ENCODE peak calls at places on chromosomes 4 and X, in six cellular contexts. S is keratinocyte, F is neural crest cell, L is H1, D is fibroblast of the aortic adventitia, P is IMR-90. M is an unnamed sample.

GRCh38 chr4:87041142-87041541 is 106.3 kb downstream of the AFF1 start:
- DNase-seq in D (peak), P (peak), L (no peak), F (no peak), S (no peak), M (no peak)

GRCh38 chrX:101478366-101478765 is 6.9 kb upstream of the ARMCX4 start:
- DNase-seq in P (no peak), F (no peak), D (no peak), L (no peak), S (no peak), M (no peak)

GRCh38 chr4:4259484-4260100 is 11.6 kb upstream of the TMEM128 start:
- DNase-seq in S (no peak), D (no peak), P (no peak), L (no peak), F (no peak), M (no peak)

GRCh38 chr4:11483076-11483475 is 54.4 kb upstream of the HS3ST1 start:
- DNase-seq in D (peak), L (no peak), P (no peak), F (no peak), S (no peak), M (no peak)

GRCh38 chr4:2977116-2978097 is 14.0 kb downstream of the GRK4 start:
- DNase-seq in S (no peak), F (no peak), L (no peak), P (peak), D (peak), M (no peak)

GRCh38 chr4:107718351-107718965 is 1.6 kb downstream of the PAPSS1 start:
- DNase-seq in D (no peak), F (no peak), L (no peak), P (no peak), S (no peak), M (no peak)

GRCh38 chrX:18348047-18348446 is 6.4 kb downstream of the SCML2 start:
- DNase-seq in D (no peak), P (no peak), F (no peak), S (no peak), L (no peak), M (no peak)

GRCh38 chr4:158817562-158818370 is 48.9 kb downstream of the FNIP2 start:
- DNase-seq in F (no peak), P (no peak), S (no peak), L (no peak), D (no peak), M (no peak)

GRCh38 chr4:156336516-156336915 is 382.9 kb upstream of the CTSO start:
- DNase-seq in P (no peak), S (no peak), L (no peak), F (no peak), D (no peak), M (no peak)

GRCh38 chr4:113955411-113955810 is 24.0 kb downstream of the ARSJ start:
- DNase-seq in L (no peak), S (no peak), F (no peak), P (no peak), D (no peak), M (no peak)

GRCh38 chr4:162410854-162411253 is 247.1 kb upstream of the FSTL5 start:
- DNase-seq in S (no peak), P (no peak), D (no peak), F (no peak), L (no peak), M (no peak)

GRCh38 chrX:25079020-25079419 is 63.3 kb upstream of the ARX start:
- DNase-seq in D (no peak), S (no peak), L (no peak), P (no peak), F (no peak), M (no peak)
- TF ChIP-seq CTCF in D (no peak), S (no peak), L (no peak), P (no peak), F (no peak), M (no peak)

GRCh38 chr4:186666252-186666651 is 57.4 kb downstream of the FAT1 start:
- DNase-seq in F (no peak), P (peak), S (no peak), D (no peak), L (no peak), M (no peak)

GRCh38 chr4:186666750-186667149 is 56.9 kb downstream of the FAT1 start:
- DNase-seq in S (no peak), D (no peak), P (no peak), F (no peak), L (no peak), M (no peak)

GRCh38 chr4:186669735-186670134 is 53.9 kb downstream of the FAT1 start:
- DNase-seq in F (no peak), S (no peak), P (no peak), D (no peak), L (no peak), M (no peak)

DNA sequence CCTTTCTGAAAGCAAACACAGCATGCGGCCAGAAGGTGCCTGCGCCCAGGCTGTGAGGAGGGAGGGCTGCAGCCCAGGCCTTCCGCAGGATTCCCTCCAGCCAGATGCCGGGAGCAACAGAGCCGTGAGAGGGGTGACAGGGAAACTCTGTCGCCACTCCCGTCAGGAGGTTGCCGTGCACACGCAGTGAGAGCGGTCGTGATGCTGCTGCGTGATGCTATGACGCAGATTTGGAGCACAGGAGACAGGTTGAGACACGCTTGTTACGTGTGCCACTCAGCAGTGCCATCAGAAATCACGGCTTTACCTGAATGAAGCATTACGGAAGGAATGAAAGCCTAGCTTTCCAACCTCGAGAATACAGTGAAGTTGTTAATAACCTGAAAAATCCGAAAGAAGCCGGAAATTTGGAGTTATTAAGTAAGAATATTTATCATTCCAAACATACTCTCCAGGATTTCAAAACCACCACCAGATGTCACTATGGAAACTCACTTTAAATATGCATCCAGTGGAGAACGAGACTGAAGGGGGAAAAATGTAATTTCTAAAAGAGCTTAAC is 54.4 kb downstream of the FAT1 start:
- DNase-seq in D (peak), L (peak), F (no peak), S (no peak), P (peak), M (no peak)
- TF ChIP-seq CTCF in D (peak), L (no peak), F (peak), S (no peak), P (peak), M (no peak)

GRCh38 chr4:77014256-77014655 is 61.5 kb downstream of the CCNI start:
- DNase-seq in P (no peak), F (no peak), D (no peak), S (no peak), L (no peak), M (no peak)
- TF ChIP-seq CTCF in P (no peak), F (no peak), D (no peak), S (no peak), L (no peak), M (no peak)

DNA sequence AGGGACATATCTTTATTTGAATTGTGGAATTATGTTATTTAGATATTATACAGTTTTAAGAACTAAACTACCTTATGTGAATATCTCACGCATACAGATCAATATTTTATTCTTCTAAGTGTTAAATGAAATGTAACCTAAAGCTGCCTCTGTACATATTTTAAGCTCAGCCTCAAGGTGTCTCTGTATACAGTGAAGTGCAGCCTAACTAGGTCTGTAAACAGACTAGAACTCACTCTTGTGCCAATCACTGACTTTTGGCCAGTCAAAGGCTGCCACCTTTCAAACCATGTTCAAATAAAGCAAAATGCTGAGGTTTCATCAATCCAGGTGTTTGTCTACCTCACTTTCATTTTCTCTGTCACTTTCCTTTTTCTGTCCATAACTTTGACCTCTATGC is 1074.5 kb upstream of the PRKX start:
- DNase-seq in F (no peak), L (no peak), D (no peak), P (no peak), S (no peak), M (no peak)
- TF ChIP-seq CTCF in F (no peak), L (no peak), D (no peak), P (no peak), S (no peak), M (no peak)

GRCh38 chr4:154559141-154559841 is 3.5 kb upstream of the FGB start:
- DNase-seq in P (peak), F (no peak), S (no peak), L (no peak), D (peak), M (no peak)
- TF ChIP-seq CTCF in P (peak), F (peak), S (peak), L (peak), D (peak), M (peak)

GRCh38 chr4:7876096-7876993 is 63.3 kb downstream of the AFAP1 start:
- DNase-seq in F (peak), L (no peak), S (no peak), P (peak), D (peak), M (no peak)
- TF ChIP-seq CTCF in F (peak), L (peak), S (no peak), P (peak), D (peak), M (no peak)

GRCh38 chr4:7622371-7622770 is 187.6 kb upstream of the PSAPL1 start:
- DNase-seq in P (no peak), F (no peak), S (no peak), L (no peak), D (no peak), M (no peak)
- TF ChIP-seq CTCF in P (no peak), F (no peak), S (no peak), L (no peak), D (no peak), M (no peak)

GRCh38 chr4:73919691-73920090 is 50.5 kb downstream of the CXCL1 start:
- DNase-seq in P (peak), F (no peak), L (no peak), D (peak), S (no peak), M (no peak)

GRCh38 chr4:73923631-73923937 is 54.4 kb downstream of the CXCL1 start:
- DNase-seq in P (no peak), D (no peak), L (no peak), S (no peak), F (no peak), M (no peak)

GRCh38 chr4:73922317-73922716 is 53.1 kb downstream of the CXCL1 start:
- DNase-seq in P (no peak), S (no peak), F (no peak), D (no peak), L (no peak), M (no peak)

GRCh38 chr4:73918058-73918457 is 48.9 kb downstream of the CXCL1 start:
- DNase-seq in D (no peak), S (no peak), F (no peak), L (no peak), P (no peak), M (no peak)

GRCh38 chr4:73922766-73923630 is 53.8 kb downstream of the CXCL1 start:
- DNase-seq in P (peak), D (peak), L (no peak), S (no peak), F (no peak), M (no peak)
- TF ChIP-seq CTCF in P (peak), D (peak), L (no peak), S (no peak), F (peak), M (no peak)

M was measured in omental fat pad.